ENCODE peak calls at places on chromosome 13, in five cellular contexts. D is hepatocyte, I is psoas muscle, M is ovary, W is right cardiac atrium. Q is an unnamed sample. For H3K4me1, the result is how much of the 10 kb centered on the place peaks cover.

GRCh38 chr13:33744589-33745369 is 73.2 kb upstream of the RFC3 start:
- DNase-seq in M (no peak), D (no peak), W (peak), I (no peak), Q (no peak)

GRCh38 chr13:39451860-39452301 is 151.1 kb downstream of the LHFPL6 start:
- DNase-seq in M (peak), D (no peak), W (peak), I (peak), Q (no peak)

GRCh38 chr13:98717256-98717655 is 35.2 kb downstream of the SLC15A1 start:
- DNase-seq in D (no peak), M (no peak), W (no peak), I (no peak), Q (no peak)

GRCh38 chr13:77715233-77715891 is 17.9 kb downstream of the SLAIN1 start:
- DNase-seq in D (no peak), I (no peak), W (no peak), M (no peak), Q (no peak)

GRCh38 chr13:44884076-44884729 is 105.1 kb downstream of the NUFIP1 start:
- DNase-seq in W (no peak), I (no peak), M (no peak), D (no peak), Q (no peak)

GRCh38 chr13:97849305-97849704 is 104.2 kb upstream of the IPO5 start:
- DNase-seq in W (no peak), D (peak), M (no peak), I (no peak), Q (no peak)

GRCh38 chr13:50082426-50083283 is 67.4 kb downstream of the KCNRG start:
- DNase-seq in D (peak), M (peak), W (peak), I (peak), Q (no peak)

GRCh38 chr13:46388846-46389245 is 1.8 kb upstream of the RUBCNL start:
- DNase-seq in D (no peak), I (no peak), M (no peak), W (no peak), Q (no peak)

GRCh38 chr13:112812306-112813034 is 122.6 kb downstream of the ATP11A start:
- DNase-seq in M (peak), I (no peak), D (no peak), W (no peak), Q (no peak)
- H3K27ac ChIP-seq in M (no peak), I (peak), D (no peak), W (no peak), Q (no peak)

GRCh38 chr13:113947321-113948033 is 26.4 kb downstream of the C13orf46 start:
- DNase-seq in M (peak), D (peak), W (peak), I (peak), Q (no peak)
- H3K4me1 ChIP-seq in M (under half), D (under half), W (under half), I (under half), Q (under half)

GRCh38 chr13:20955496-20955895 is 53.0 kb upstream of the XPO4 start:
- DNase-seq in M (no peak), I (no peak), W (no peak), D (no peak), Q (no peak)

GRCh38 chr13:20964904-20965303 is 62.4 kb upstream of the XPO4 start:
- DNase-seq in D (no peak), I (no peak), M (no peak), W (no peak), Q (no peak)

DNA sequence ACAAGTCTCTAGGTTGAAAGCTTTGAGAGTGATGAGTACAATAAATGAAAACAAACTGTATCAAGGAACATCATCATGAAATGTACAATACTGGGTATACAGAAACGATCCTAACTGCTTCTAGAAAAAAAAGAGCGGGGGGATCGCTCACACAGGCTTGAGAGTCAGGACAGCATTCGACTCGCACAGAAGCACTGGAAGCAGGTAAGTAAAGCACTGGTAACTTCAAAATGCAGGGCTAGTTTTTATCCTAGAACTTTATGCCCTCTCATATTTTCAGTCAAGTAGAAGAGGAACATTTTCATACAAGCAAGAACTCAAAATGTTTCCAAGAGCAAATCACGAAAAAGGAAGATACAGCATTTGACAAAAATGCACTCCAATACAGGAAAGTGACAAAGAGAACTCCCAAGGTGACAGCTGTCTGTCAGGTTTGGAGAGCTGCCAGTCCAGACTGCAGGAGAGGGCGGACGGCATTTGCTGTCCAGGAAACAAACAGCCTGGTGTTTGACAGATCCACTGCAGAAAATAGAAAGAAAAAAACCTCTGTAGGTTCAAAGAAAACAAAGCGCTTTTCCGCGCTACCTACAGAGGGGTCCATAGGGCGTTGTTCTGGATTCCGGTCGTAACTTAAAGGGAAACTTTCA is 58.2 kb upstream of the XPO4 start:
- DNase-seq in M (no peak), W (no peak), I (no peak), D (no peak), Q (no peak)
- H3K4me3 ChIP-seq in M (no peak), W (peak), I (peak), D (no peak), Q (no peak)

DNA sequence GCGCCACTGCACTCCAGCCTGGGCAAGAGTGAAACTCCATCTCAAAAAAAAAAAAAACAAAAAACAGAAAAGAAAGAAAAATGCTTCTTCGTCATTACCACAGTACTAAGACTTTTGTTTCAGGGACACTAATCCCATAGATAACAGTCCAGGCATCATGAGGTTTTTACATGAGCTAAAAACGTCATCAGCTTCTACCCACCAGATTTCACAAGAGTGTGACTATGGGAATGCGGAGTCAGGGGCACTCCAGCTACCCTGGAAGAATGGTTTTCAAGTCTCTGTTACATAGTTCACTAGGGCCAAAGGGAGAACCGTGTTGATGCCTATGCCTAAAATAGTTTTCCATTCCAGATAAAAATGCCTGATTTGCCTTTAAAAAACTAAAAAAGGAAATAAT is 33.2 kb downstream of the RAB20 start:
- DNase-seq in M (no peak), I (no peak), W (no peak), D (peak), Q (no peak)
- H3K27ac ChIP-seq in M (no peak), I (peak), W (no peak), D (peak), Q (no peak)